ENCODE peak calls at places on chromosomes 13 and 19, in eight cellular contexts. U, X, I, R, V, D, Y and K are unnamed samples.

GRCh38 chr19:38277549-38277948 is 13.2 kb downstream of the SPINT2 start:
- DNase-seq in U (no peak), X (no peak), I (no peak), R (no peak), V (no peak), D (no peak), Y (no peak), K (no peak)

GRCh38 chr13:32415019-32415418 is 12.9 kb downstream of the N4BP2L1 start:
- DNase-seq in U (no peak), X (no peak), I (peak; percentile 34), R (peak; percentile 49), V (no peak), D (no peak), Y (no peak), K (peak; percentile 33)

GRCh38 chr19:7480222-7480974 is 8.4 kb downstream of the PEX11G start:
- DNase-seq in U (no peak), X (no peak), I (no peak), R (no peak), V (no peak), D (no peak), Y (no peak), K (no peak)

GRCh38 chr13:65808061-65808460 is 1422.1 kb downstream of the PCDH9 start:
- DNase-seq in U (no peak), X (no peak), I (peak; percentile 5), R (no peak), V (no peak), D (no peak), Y (no peak), K (no peak)

GRCh38 chr19:39502640-39503417 is 4.1 kb downstream of the DLL3 start:
- DNase-seq in U (peak; percentile 43), X (peak; percentile 71), I (peak; percentile 62), R (peak; percentile 67), V (no peak), D (no peak), Y (peak; percentile 61), K (peak; percentile 59)

GRCh38 chr19:58409010-58409790 is 751 bp downstream of the ZNF584 start:
- DNase-seq in U (no peak), X (no peak), I (peak; percentile 50), R (no peak), V (no peak), D (no peak), Y (no peak), K (no peak)

GRCh38 chr13:29702912-29703351 is 107.4 kb upstream of the SLC7A1 start:
- DNase-seq in U (no peak), X (no peak), I (peak; percentile 98), R (no peak), V (no peak), D (no peak), Y (no peak), K (no peak)

GRCh38 chr13:113862766-113863510 is 938 bp downstream of the GAS6 start:
- DNase-seq in U (peak; percentile 60), X (no peak), I (peak; percentile 46), R (no peak), V (peak; percentile 41), D (no peak), Y (no peak), K (peak; percentile 62)

GRCh38 chr19:41174297-41174928 is 18.6 kb upstream of the CYP2S1 start:
- DNase-seq in U (no peak), X (no peak), I (no peak), R (no peak), V (no peak), D (no peak), Y (no peak), K (peak; percentile 86)

GRCh38 chr13:30493670-30494381 is 28.1 kb upstream of the HMGB1 start:
- DNase-seq in U (no peak), X (no peak), I (no peak), R (no peak), V (no peak), D (no peak), Y (no peak), K (no peak)

GRCh38 chr13:107185889-107186288 is 618.0 kb upstream of the ARGLU1 start:
- DNase-seq in U (no peak), X (no peak), I (peak; percentile 26), R (no peak), V (no peak), D (no peak), Y (no peak), K (no peak)

GRCh38 chr13:67549331-67549730 is 319.2 kb upstream of the PCDH9 start:
- DNase-seq in U (no peak), X (no peak), I (peak; percentile 85), R (no peak), V (no peak), D (no peak), Y (no peak), K (no peak)

GRCh38 chr19:54724644-54725043 is 402 bp downstream of the KIR3DL3 start:
- DNase-seq in U (no peak), X (no peak), I (no peak), R (no peak), V (no peak), D (no peak), Y (no peak), K (no peak)

GRCh38 chr19:56053596-56053995 is 67.0 kb downstream of the NLRP5 start:
- DNase-seq in U (no peak), X (no peak), I (no peak), R (no peak), V (no peak), D (no peak), Y (no peak), K (no peak)

GRCh38 chr19:49362926-49363264 is 679 bp upstream of the TEAD2 start:
- DNase-seq in U (peak; percentile 58), X (no peak), I (peak; percentile 53), R (no peak), V (no peak), D (no peak), Y (no peak), K (peak; percentile 56)

GRCh38 chr19:38661996-38662395 is 14.5 kb downstream of the ACTN4 start:
- DNase-seq in U (peak; percentile 82), X (no peak), I (no peak), R (peak; percentile 79), V (no peak), D (no peak), Y (no peak), K (peak; percentile 78)

GRCh38 chr19:32642771-32643170 is 32.2 kb downstream of the ANKRD27 start:
- DNase-seq in U (no peak), X (peak; percentile 51), I (no peak), R (no peak), V (no peak), D (no peak), Y (peak; percentile 34), K (no peak)

GRCh38 chr19:47719047-47719885 is 6.0 kb downstream of the EHD2 start:
- DNase-seq in U (peak; percentile 91), X (no peak), I (peak; percentile 97), R (no peak), V (peak; percentile 65), D (peak; percentile 59), Y (no peak), K (peak; percentile 61)